ENCODE peak calls at places on chromosome 22, in five cellular contexts. One of them, this sample, is unnamed.

GRCh38 chr22:49197500-49197899 is 630.2 kb downstream of the BRD1 start:
- DNase-seq in progenitor cell of endocrine pancreas: no peak
- DNase-seq in Peyer's patch: no peak
- DNase-seq in iPS DF 6.9: no peak
- DNase-seq in CD4-positive, alpha-beta memory T cell: no peak
- DNase-seq in this sample: no peak

GRCh38 chr22:38289583-38290082 is 16.8 kb upstream of the TMEM184B start:
- DNase-seq in CD4-positive, alpha-beta memory T cell: no peak
- DNase-seq in iPS DF 6.9: no peak
- DNase-seq in progenitor cell of endocrine pancreas: no peak
- DNase-seq in Peyer's patch: no peak
- DNase-seq in this sample: no peak

GRCh38 chr22:32698926-32699619 is 102.4 kb upstream of the TIMP3 start:
- DNase-seq in iPS DF 6.9: no peak
- DNase-seq in CD4-positive, alpha-beta memory T cell: no peak
- DNase-seq in progenitor cell of endocrine pancreas: no peak
- DNase-seq in Peyer's patch: no peak
- DNase-seq in this sample: no peak

GRCh38 chr22:48307941-48308340 is 1519.7 kb downstream of the BRD1 start:
- DNase-seq in Peyer's patch: no peak
- DNase-seq in iPS DF 6.9: no peak
- DNase-seq in CD4-positive, alpha-beta memory T cell: no peak
- DNase-seq in progenitor cell of endocrine pancreas: no peak
- DNase-seq in this sample: no peak

GRCh38 chr22:40890881-40891280 is 29.0 kb upstream of the DNAJB7 start:
- DNase-seq in progenitor cell of endocrine pancreas: no peak
- DNase-seq in Peyer's patch: no peak
- DNase-seq in iPS DF 6.9: no peak
- DNase-seq in CD4-positive, alpha-beta memory T cell: no peak
- DNase-seq in this sample: no peak

GRCh38 chr22:25368271-25368670 is 148.8 kb downstream of the CRYBB2 start:
- DNase-seq in iPS DF 6.9: no peak
- DNase-seq in CD4-positive, alpha-beta memory T cell: no peak
- DNase-seq in Peyer's patch: no peak
- DNase-seq in progenitor cell of endocrine pancreas: no peak
- DNase-seq in this sample: no peak

GRCh38 chr22:36580846-36581245 is 51.9 kb upstream of the EIF3D start:
- DNase-seq in Peyer's patch: no peak
- DNase-seq in CD4-positive, alpha-beta memory T cell: no peak
- DNase-seq in iPS DF 6.9: no peak
- DNase-seq in progenitor cell of endocrine pancreas: no peak
- DNase-seq in this sample: no peak

GRCh38 chr22:17501679-17502285 is 61.5 kb upstream of the SLC25A18 start:
- DNase-seq in iPS DF 6.9: peak
- DNase-seq in CD4-positive, alpha-beta memory T cell: peak
- DNase-seq in progenitor cell of endocrine pancreas: no peak
- DNase-seq in Peyer's patch: no peak
- DNase-seq in this sample: no peak

GRCh38 chr22:39317084-39317755 is 2.2 kb downstream of the RPL3 start:
- DNase-seq in progenitor cell of endocrine pancreas: no peak
- DNase-seq in iPS DF 6.9: no peak
- DNase-seq in CD4-positive, alpha-beta memory T cell: no peak
- DNase-seq in Peyer's patch: peak
- DNase-seq in this sample: no peak

GRCh38 chr22:29695129-29695926 is 24.5 kb upstream of the CABP7 start:
- DNase-seq in Peyer's patch: no peak
- DNase-seq in progenitor cell of endocrine pancreas: no peak
- DNase-seq in iPS DF 6.9: no peak
- DNase-seq in CD4-positive, alpha-beta memory T cell: no peak
- DNase-seq in this sample: no peak

GRCh38 chr22:30717331-30717921 is 22.8 kb downstream of the OSBP2 start:
- DNase-seq in iPS DF 6.9: no peak
- DNase-seq in progenitor cell of endocrine pancreas: no peak
- DNase-seq in Peyer's patch: no peak
- DNase-seq in CD4-positive, alpha-beta memory T cell: no peak
- DNase-seq in this sample: no peak

GRCh38 chr22:19871845-19872778 is 17.4 kb upstream of the GNB1L start:
- DNase-seq in progenitor cell of endocrine pancreas: no peak
- DNase-seq in CD4-positive, alpha-beta memory T cell: no peak
- DNase-seq in iPS DF 6.9: no peak
- DNase-seq in Peyer's patch: no peak
- DNase-seq in this sample: no peak

GRCh38 chr22:46578251-46578823 is 40.9 kb upstream of the CELSR1 start:
- DNase-seq in iPS DF 6.9: no peak
- DNase-seq in Peyer's patch: no peak
- DNase-seq in CD4-positive, alpha-beta memory T cell: no peak
- DNase-seq in progenitor cell of endocrine pancreas: no peak
- DNase-seq in this sample: no peak

GRCh38 chr22:39308614-39309363 is 10.6 kb downstream of the RPL3 start:
- DNase-seq in CD4-positive, alpha-beta memory T cell: no peak
- DNase-seq in progenitor cell of endocrine pancreas: no peak
- DNase-seq in Peyer's patch: no peak
- DNase-seq in iPS DF 6.9: no peak
- DNase-seq in this sample: peak

GRCh38 chr22:49574861-49575702 is 252.6 kb downstream of the BRD1 start:
- DNase-seq in CD4-positive, alpha-beta memory T cell: no peak
- DNase-seq in iPS DF 6.9: no peak
- DNase-seq in progenitor cell of endocrine pancreas: no peak
- DNase-seq in Peyer's patch: no peak
- DNase-seq in this sample: no peak

GRCh38 chr22:44668190-44668885 is 33.7 kb upstream of the PRR5 start:
- DNase-seq in iPS DF 6.9: no peak
- DNase-seq in progenitor cell of endocrine pancreas: peak
- DNase-seq in CD4-positive, alpha-beta memory T cell: peak
- DNase-seq in Peyer's patch: no peak
- DNase-seq in this sample: no peak

GRCh38 chr22:19085233-19086043 is 36.8 kb downstream of the DGCR2 start:
- DNase-seq in CD4-positive, alpha-beta memory T cell: no peak
- DNase-seq in progenitor cell of endocrine pancreas: no peak
- DNase-seq in Peyer's patch: peak
- DNase-seq in iPS DF 6.9: no peak
- DNase-seq in this sample: no peak

GRCh38 chr22:32106930-32107329 is 52.2 kb downstream of the C22orf42 start:
- DNase-seq in CD4-positive, alpha-beta memory T cell: no peak
- DNase-seq in progenitor cell of endocrine pancreas: peak
- DNase-seq in iPS DF 6.9: peak
- DNase-seq in Peyer's patch: no peak
- DNase-seq in this sample: no peak

GRCh38 chr22:32622004-32622761 is 147.6 kb downstream of the FBXO7 start:
- DNase-seq in CD4-positive, alpha-beta memory T cell: no peak
- DNase-seq in progenitor cell of endocrine pancreas: peak
- DNase-seq in iPS DF 6.9: peak
- DNase-seq in Peyer's patch: no peak
- DNase-seq in this sample: no peak

GRCh38 chr22:40007826-40008710 is 13.3 kb downstream of the FAM83F start:
- DNase-seq in progenitor cell of endocrine pancreas: no peak
- DNase-seq in Peyer's patch: no peak
- DNase-seq in iPS DF 6.9: no peak
- DNase-seq in CD4-positive, alpha-beta memory T cell: no peak
- DNase-seq in this sample: no peak